ENCODE peak calls at places on chromosome 1, in five cellular contexts. One of them, this sample, is unnamed.

GRCh38 chr1:115457295-115457694 is 119.2 kb upstream of the NGF start:
- DNase-seq in LNCaP clone FGC: no peak
- DNase-seq in endodermal cell: no peak
- DNase-seq in GM12864: no peak
- DNase-seq in heart left ventricle: no peak
- DNase-seq in this sample: no peak

GRCh38 chr1:222712253-222713090 is at the start of the genes AIDA and BROX:
- DNase-seq in LNCaP clone FGC: no peak
- DNase-seq in endodermal cell: peak; percentile 98
- DNase-seq in GM12864: no peak
- DNase-seq in heart left ventricle: peak; percentile 98
- DNase-seq in this sample: peak; percentile 59

GRCh38 chr1:85629532-85629920 is 49.0 kb downstream of the CCN1 start:
- DNase-seq in endodermal cell: no peak
- DNase-seq in GM12864: no peak
- DNase-seq in LNCaP clone FGC: no peak
- DNase-seq in heart left ventricle: no peak
- DNase-seq in this sample: no peak

GRCh38 chr1:181664543-181664942 is 181.2 kb downstream of the CACNA1E start:
- DNase-seq in LNCaP clone FGC: no peak
- DNase-seq in endodermal cell: no peak
- DNase-seq in GM12864: no peak
- DNase-seq in heart left ventricle: no peak
- DNase-seq in this sample: no peak

GRCh38 chr1:154714070-154714623 is 106.2 kb upstream of the ADAR start:
- DNase-seq in LNCaP clone FGC: no peak
- DNase-seq in endodermal cell: no peak
- DNase-seq in heart left ventricle: no peak
- DNase-seq in GM12864: no peak
- DNase-seq in this sample: no peak

GRCh38 chr1:234531181-234532132 is 52.5 kb upstream of the TARBP1 start:
- DNase-seq in LNCaP clone FGC: peak; percentile 98
- DNase-seq in endodermal cell: peak; percentile 68
- DNase-seq in GM12864: no peak
- DNase-seq in heart left ventricle: peak; percentile 77
- DNase-seq in this sample: no peak

GRCh38 chr1:234206651-234207284 is 166.5 kb upstream of the COA6 start:
- DNase-seq in LNCaP clone FGC: no peak
- DNase-seq in endodermal cell: no peak
- DNase-seq in GM12864: no peak
- DNase-seq in heart left ventricle: no peak
- DNase-seq in this sample: peak; percentile 4

GRCh38 chr1:35901235-35901634 is 18.2 kb downstream of the AGO1 start:
- DNase-seq in GM12864: no peak
- DNase-seq in LNCaP clone FGC: no peak
- DNase-seq in endodermal cell: no peak
- DNase-seq in heart left ventricle: no peak
- DNase-seq in this sample: no peak

GRCh38 chr1:182303778-182304177 is 87.8 kb downstream of the GLUL start:
- DNase-seq in GM12864: peak; percentile 30
- DNase-seq in LNCaP clone FGC: no peak
- DNase-seq in endodermal cell: no peak
- DNase-seq in heart left ventricle: no peak
- DNase-seq in this sample: no peak

GRCh38 chr1:186681136-186681535 is 913 bp upstream of the PTGS2 start:
- DNase-seq in GM12864: no peak
- DNase-seq in endodermal cell: no peak
- DNase-seq in heart left ventricle: no peak
- DNase-seq in LNCaP clone FGC: no peak
- DNase-seq in this sample: no peak

DNA sequence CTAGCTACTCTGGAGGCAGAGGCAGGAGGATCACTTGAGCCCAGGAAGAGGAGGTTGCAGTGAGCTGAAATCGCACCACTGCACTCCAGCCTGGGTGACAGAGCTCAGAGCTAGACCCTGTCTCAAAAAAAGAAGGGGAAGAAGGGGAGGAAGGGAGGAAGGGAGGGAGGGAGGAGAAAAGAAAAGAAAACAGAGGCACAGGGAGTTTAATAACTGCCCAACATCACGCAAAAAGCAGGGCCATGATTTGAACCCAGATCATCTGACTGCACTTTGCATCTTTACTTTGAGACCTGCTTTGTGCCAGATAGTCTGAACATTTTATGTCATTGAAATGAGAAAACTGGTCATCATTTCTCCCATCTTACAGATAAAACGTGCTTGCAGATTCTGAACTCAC is 2.0 kb downstream of the LURAP1 start:
- DNase-seq in GM12864: no peak
- DNase-seq in LNCaP clone FGC: no peak
- DNase-seq in endodermal cell: no peak
- DNase-seq in heart left ventricle: no peak
- DNase-seq in this sample: no peak
- H3K4me3 ChIP-seq in GM12864: no peak overlapping the region
- H3K4me3 ChIP-seq in LNCaP clone FGC: no peak overlapping the region
- H3K4me3 ChIP-seq in endodermal cell: no peak overlapping the region
- H3K4me3 ChIP-seq in heart left ventricle: no peak overlapping the region
- H3K4me3 ChIP-seq in this sample: no peak overlapping the region

GRCh38 chr1:215607412-215607811 is 40.3 kb downstream of the KCTD3 start:
- DNase-seq in endodermal cell: no peak
- DNase-seq in heart left ventricle: no peak
- DNase-seq in GM12864: no peak
- DNase-seq in LNCaP clone FGC: no peak
- DNase-seq in this sample: no peak
- H3K4me3 ChIP-seq in endodermal cell: no peak overlapping the region
- H3K4me3 ChIP-seq in heart left ventricle: no peak overlapping the region
- H3K4me3 ChIP-seq in GM12864: no peak overlapping the region
- H3K4me3 ChIP-seq in LNCaP clone FGC: no peak overlapping the region
- H3K4me3 ChIP-seq in this sample: no peak overlapping the region

DNA sequence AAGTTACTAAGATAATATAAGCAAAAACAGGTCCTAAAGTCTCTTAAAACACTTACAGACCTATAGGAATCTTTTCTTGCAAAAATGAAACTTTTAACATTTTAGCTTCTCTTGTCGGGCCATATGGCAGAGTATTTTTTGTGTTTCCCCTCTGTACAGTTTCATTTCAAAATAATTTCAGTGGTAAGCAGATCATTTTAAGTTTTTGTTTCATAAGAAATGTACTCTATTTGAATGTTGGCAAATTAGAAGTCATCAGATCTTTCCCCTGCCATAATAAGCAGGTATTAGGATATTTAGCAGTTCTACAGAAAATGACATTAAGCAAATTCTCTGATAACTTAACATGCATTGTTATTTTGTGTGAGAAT is 37.9 kb downstream of the RGL1 start:
- DNase-seq in GM12864: no peak
- DNase-seq in endodermal cell: no peak
- DNase-seq in LNCaP clone FGC: no peak
- DNase-seq in heart left ventricle: no peak
- DNase-seq in this sample: no peak
- H3K4me3 ChIP-seq in GM12864: peak overlapping the region; percentile 6
- H3K4me3 ChIP-seq in endodermal cell: no peak overlapping the region
- H3K4me3 ChIP-seq in LNCaP clone FGC: no peak overlapping the region
- H3K4me3 ChIP-seq in heart left ventricle: peak overlapping the region; percentile 5
- H3K4me3 ChIP-seq in this sample: peak overlapping the region; percentile 18

GRCh38 chr1:26530540-26530897 is 958 bp downstream of the RPS6KA1 start:
- DNase-seq in endodermal cell: no peak
- DNase-seq in LNCaP clone FGC: no peak
- DNase-seq in heart left ventricle: no peak
- DNase-seq in GM12864: no peak
- DNase-seq in this sample: no peak
- H3K4me3 ChIP-seq in endodermal cell: peak overlapping the region; percentile 93
- H3K4me3 ChIP-seq in LNCaP clone FGC: peak overlapping the region; percentile 75
- H3K4me3 ChIP-seq in heart left ventricle: peak overlapping the region; percentile 65
- H3K4me3 ChIP-seq in GM12864: peak overlapping the region; percentile 77
- H3K4me3 ChIP-seq in this sample: peak overlapping the region; percentile 62

DNA sequence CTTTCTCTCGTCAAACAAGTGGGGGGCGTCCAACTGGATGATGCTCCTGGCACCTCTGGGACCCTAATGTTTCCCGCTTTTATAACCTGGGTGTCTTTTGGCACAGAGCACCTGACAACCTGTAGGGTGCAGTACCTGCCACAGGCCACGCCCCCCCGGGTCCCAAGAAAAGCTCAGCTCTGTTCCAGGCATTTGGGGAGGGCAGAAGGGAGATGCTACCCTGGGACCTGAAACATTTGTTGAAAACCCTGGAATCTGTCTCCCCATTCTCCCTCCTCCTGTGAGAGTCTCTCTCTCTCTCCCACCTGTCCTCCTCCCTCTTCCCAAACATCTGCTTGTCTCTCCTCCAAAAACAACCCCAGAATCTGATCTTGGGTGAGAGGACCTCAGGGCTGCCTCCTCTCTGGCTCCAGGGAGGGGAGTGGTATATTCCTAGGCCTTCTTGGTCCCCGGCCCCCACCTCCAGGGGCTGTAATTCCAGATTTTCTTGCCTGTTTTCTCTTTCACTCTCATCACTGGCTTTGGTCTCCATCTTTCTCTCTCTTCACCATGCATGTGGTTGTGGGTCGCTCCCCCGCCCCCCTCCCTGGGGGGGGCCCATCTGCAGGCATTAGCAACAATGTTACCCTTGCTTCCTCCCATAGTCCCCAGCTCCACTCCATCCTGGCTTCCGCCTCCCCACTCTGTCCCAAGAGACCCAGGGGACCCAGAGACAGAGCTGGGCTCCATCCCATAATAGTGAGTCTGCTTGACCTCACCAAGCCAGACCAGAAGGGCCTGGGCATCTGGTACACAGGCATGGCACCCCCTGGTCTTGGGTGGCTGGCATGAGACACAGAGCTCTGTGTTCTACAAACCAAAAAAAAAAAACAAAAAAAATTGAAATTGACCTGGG is 4.1 kb downstream of the AHDC1 start:
- DNase-seq in GM12864: no peak
- DNase-seq in LNCaP clone FGC: no peak
- DNase-seq in endodermal cell: peak; percentile 85
- DNase-seq in heart left ventricle: peak; percentile 47
- DNase-seq in this sample: no peak
- H3K4me3 ChIP-seq in GM12864: no peak overlapping the region
- H3K4me3 ChIP-seq in LNCaP clone FGC: no peak overlapping the region
- H3K4me3 ChIP-seq in endodermal cell: no peak overlapping the region
- H3K4me3 ChIP-seq in heart left ventricle: peak overlapping the region; percentile 19
- H3K4me3 ChIP-seq in this sample: peak overlapping the region; percentile 34

DNA sequence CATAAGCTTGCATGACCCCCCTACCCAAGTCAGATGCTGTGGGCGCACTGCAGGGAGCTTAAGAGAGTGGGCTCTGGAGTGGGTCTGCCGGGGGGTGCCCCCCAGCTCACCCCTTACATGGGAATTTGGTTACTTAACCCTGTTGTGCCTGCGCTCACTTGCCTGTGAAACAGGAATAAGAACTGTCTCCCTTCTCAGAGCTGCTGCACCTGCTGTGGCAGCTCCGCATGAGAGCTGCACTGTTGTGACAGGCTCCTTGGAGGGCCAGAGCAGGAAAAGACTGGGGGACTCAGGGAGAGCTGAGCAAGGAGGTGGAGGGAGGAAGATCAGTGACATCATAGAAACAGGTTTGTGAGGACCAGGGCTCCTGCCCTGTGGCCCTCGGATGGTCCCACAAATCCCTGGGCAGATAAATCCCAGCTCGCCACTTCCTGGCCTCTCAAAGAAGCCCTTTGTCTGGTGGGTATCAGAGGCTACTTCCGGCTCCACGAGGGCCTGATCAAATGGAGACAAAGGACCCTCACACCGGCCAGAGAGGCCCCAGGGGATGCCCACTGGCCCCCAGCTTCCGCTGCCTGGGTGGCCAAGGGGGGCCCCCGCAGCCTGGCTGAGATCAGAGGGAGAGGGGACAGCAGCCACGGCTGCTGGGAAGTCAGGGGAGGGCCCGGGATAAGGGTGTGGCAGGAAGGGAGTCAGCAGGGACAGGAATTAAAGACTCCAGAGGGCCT is 28.9 kb upstream of the LAPTM5 start:
- DNase-seq in endodermal cell: no peak
- DNase-seq in LNCaP clone FGC: no peak
- DNase-seq in GM12864: no peak
- DNase-seq in heart left ventricle: no peak
- DNase-seq in this sample: no peak
- H3K4me3 ChIP-seq in endodermal cell: no peak overlapping the region
- H3K4me3 ChIP-seq in LNCaP clone FGC: no peak overlapping the region
- H3K4me3 ChIP-seq in GM12864: no peak overlapping the region
- H3K4me3 ChIP-seq in heart left ventricle: no peak overlapping the region
- H3K4me3 ChIP-seq in this sample: no peak overlapping the region

GRCh38 chr1:3068400-3069361 is at the start of gene PRDM16:
- DNase-seq in LNCaP clone FGC: no peak
- DNase-seq in heart left ventricle: peak; percentile 60
- DNase-seq in endodermal cell: peak; percentile 83
- DNase-seq in GM12864: no peak
- DNase-seq in this sample: no peak

GRCh38 chr1:3066826-3067225 is 2.2 kb upstream of the PRDM16 start:
- DNase-seq in LNCaP clone FGC: no peak
- DNase-seq in heart left ventricle: peak; percentile 60
- DNase-seq in GM12864: no peak
- DNase-seq in endodermal cell: no peak
- DNase-seq in this sample: no peak

GRCh38 chr1:3067301-3067670 is 1.7 kb upstream of the PRDM16 start:
- DNase-seq in endodermal cell: peak; percentile 57
- DNase-seq in GM12864: no peak
- DNase-seq in heart left ventricle: no peak
- DNase-seq in LNCaP clone FGC: no peak
- DNase-seq in this sample: no peak

GRCh38 chr1:3066250-3066711 is 2.7 kb upstream of the PRDM16 start:
- DNase-seq in GM12864: no peak
- DNase-seq in heart left ventricle: peak; percentile 82
- DNase-seq in endodermal cell: peak; percentile 86
- DNase-seq in LNCaP clone FGC: no peak
- DNase-seq in this sample: no peak

GRCh38 chr1:3067671-3068399 is 1.2 kb upstream of the PRDM16 start:
- DNase-seq in GM12864: no peak
- DNase-seq in heart left ventricle: peak; percentile 54
- DNase-seq in endodermal cell: peak; percentile 72
- DNase-seq in LNCaP clone FGC: no peak
- DNase-seq in this sample: no peak
- H3K4me3 ChIP-seq in GM12864: no peak overlapping the region
- H3K4me3 ChIP-seq in heart left ventricle: peak overlapping the region; percentile 58
- H3K4me3 ChIP-seq in endodermal cell: no peak overlapping the region
- H3K4me3 ChIP-seq in LNCaP clone FGC: no peak overlapping the region
- H3K4me3 ChIP-seq in this sample: no peak overlapping the region

GRCh38 chr1:26471498-26472329 is 526 bp upstream of the HMGN2 start:
- DNase-seq in endodermal cell: peak; percentile 93
- DNase-seq in LNCaP clone FGC: no peak
- DNase-seq in heart left ventricle: peak; percentile 86
- DNase-seq in GM12864: no peak
- DNase-seq in this sample: peak; percentile 32

GRCh38 chr1:26472901-26473845 is 933 bp downstream of the HMGN2 start:
- DNase-seq in heart left ventricle: peak; percentile 99
- DNase-seq in GM12864: peak; percentile 73
- DNase-seq in LNCaP clone FGC: peak; percentile 39
- DNase-seq in endodermal cell: peak; percentile 96
- DNase-seq in this sample: peak; percentile 86

GRCh38 chr1:26469558-26469957 is 2.7 kb upstream of the HMGN2 start:
- DNase-seq in heart left ventricle: no peak
- DNase-seq in GM12864: no peak
- DNase-seq in endodermal cell: no peak
- DNase-seq in LNCaP clone FGC: no peak
- DNase-seq in this sample: no peak

GRCh38 chr1:26472330-26472900 is at the start of gene HMGN2:
- DNase-seq in heart left ventricle: peak; percentile 92
- DNase-seq in GM12864: peak; percentile 58
- DNase-seq in LNCaP clone FGC: peak; percentile 17
- DNase-seq in endodermal cell: peak; percentile 96
- DNase-seq in this sample: peak; percentile 60

GRCh38 chr1:26471201-26471497 is 1.1 kb upstream of the HMGN2 start:
- DNase-seq in LNCaP clone FGC: no peak
- DNase-seq in GM12864: no peak
- DNase-seq in endodermal cell: no peak
- DNase-seq in heart left ventricle: no peak
- DNase-seq in this sample: no peak
- H3K4me3 ChIP-seq in LNCaP clone FGC: peak overlapping the region; percentile 67
- H3K4me3 ChIP-seq in GM12864: peak overlapping the region; percentile 87
- H3K4me3 ChIP-seq in endodermal cell: peak overlapping the region; percentile 85
- H3K4me3 ChIP-seq in heart left ventricle: peak overlapping the region; percentile 100
- H3K4me3 ChIP-seq in this sample: peak overlapping the region; percentile 63

GRCh38 chr1:1320666-1321448 is 3.6 kb downstream of the INTS11 start:
- DNase-seq in GM12864: no peak
- DNase-seq in endodermal cell: no peak
- DNase-seq in heart left ventricle: no peak
- DNase-seq in LNCaP clone FGC: no peak
- DNase-seq in this sample: no peak
- H3K4me3 ChIP-seq in GM12864: no peak overlapping the region
- H3K4me3 ChIP-seq in endodermal cell: no peak overlapping the region
- H3K4me3 ChIP-seq in heart left ventricle: no peak overlapping the region
- H3K4me3 ChIP-seq in LNCaP clone FGC: no peak overlapping the region
- H3K4me3 ChIP-seq in this sample: no peak overlapping the region

This sample was measured in AG04450.